ENCODE peak calls at places on chromosome 14, in five cellular contexts. I is ovary, V is breast epithelium, M is upper lobe of left lung, J is A673. S is an unnamed sample.

GRCh38 chr14:53391631-53392030 is 238.5 kb upstream of the DDHD1 start:
- DNase-seq in I (no peak), V (no peak), M (no peak), J (peak), S (no peak)

GRCh38 chr14:98226411-98226810 is 1045.6 kb downstream of the BCL11B start:
- DNase-seq in I (no peak), V (no peak), M (no peak), J (no peak), S (no peak)

GRCh38 chr14:33943484-33943883 is 7.4 kb downstream of the EGLN3 start:
- DNase-seq in I (no peak), V (no peak), M (no peak), J (no peak), S (no peak)

GRCh38 chr14:53851394-53852056 is 105.1 kb downstream of the BMP4 start:
- DNase-seq in I (no peak), V (no peak), M (no peak), J (no peak), S (no peak)

GRCh38 chr14:35346738-35347322 is 54.6 kb downstream of the PSMA6 start:
- DNase-seq in I (no peak), V (no peak), M (peak), J (no peak), S (no peak)

GRCh38 chr14:103140316-103141109 is 17.3 kb downstream of the TNFAIP2 start:
- DNase-seq in I (no peak), V (no peak), M (no peak), J (no peak), S (no peak)

GRCh38 chr14:60304509-60304908 is 55.5 kb downstream of the PPM1A start:
- DNase-seq in I (no peak), V (no peak), M (no peak), J (no peak), S (no peak)

GRCh38 chr14:56774503-56774902 is 35.8 kb downstream of the OTX2 start:
- DNase-seq in I (no peak), V (no peak), M (no peak), J (no peak), S (no peak)

GRCh38 chr14:99063620-99064225 is 208.3 kb downstream of the BCL11B start:
- DNase-seq in I (no peak), V (no peak), M (no peak), J (no peak), S (peak)

GRCh38 chr14:22794533-22794932 is 20.7 kb downstream of the SLC7A7 start:
- DNase-seq in I (no peak), V (no peak), M (no peak), J (no peak), S (no peak)

GRCh38 chr14:53780156-53780555 is 176.5 kb downstream of the BMP4 start:
- DNase-seq in I (no peak), V (no peak), M (no peak), J (no peak), S (no peak)

GRCh38 chr14:20428802-20429201 is 7.2 kb downstream of the KLHL33 start:
- DNase-seq in I (no peak), V (no peak), M (no peak), J (no peak), S (no peak)

GRCh38 chr14:74771409-74771808 is 8.3 kb downstream of the YLPM1 start:
- DNase-seq in I (no peak), V (no peak), M (no peak), J (no peak), S (no peak)

GRCh38 chr14:45251912-45252311 is 1.1 kb downstream of the MIS18BP1 start:
- DNase-seq in I (no peak), V (no peak), M (no peak), J (peak), S (no peak)

GRCh38 chr14:37602605-37603453 is 7.4 kb downstream of the TTC6 start:
- DNase-seq in I (no peak), V (no peak), M (no peak), J (no peak), S (no peak)
- H3K4me3 ChIP-seq in I (no peak), V (no peak), M (no peak), J (no peak), S (no peak)

DNA sequence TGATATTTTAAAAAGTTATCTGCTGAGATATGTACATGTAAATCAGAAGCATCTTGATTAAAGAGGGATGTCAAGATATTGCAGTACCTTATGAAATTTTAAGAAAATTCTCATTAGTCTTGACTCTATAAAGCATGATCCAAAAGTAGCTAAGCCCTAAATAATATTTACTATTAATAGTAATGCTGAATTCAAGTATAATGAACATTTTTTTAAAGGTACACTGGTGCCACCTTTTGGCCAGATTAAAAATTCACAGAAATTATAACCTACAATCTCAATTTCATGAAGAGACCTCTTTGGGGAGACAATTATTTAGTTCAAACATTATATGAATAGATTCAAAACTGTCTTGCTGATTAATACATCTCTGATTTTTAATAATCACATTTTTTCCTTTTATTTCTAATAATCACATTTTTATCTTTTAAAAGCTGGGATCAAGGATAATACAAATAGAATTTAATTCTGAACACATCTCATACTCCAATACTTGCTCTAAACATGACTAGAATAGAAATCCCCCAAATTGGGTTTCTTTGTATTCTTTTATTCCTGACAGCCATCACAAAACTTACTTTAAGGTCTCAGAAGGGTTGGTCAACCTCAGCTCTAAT is 13.4 kb downstream of the AKAP5 start:
- DNase-seq in I (no peak), V (no peak), M (no peak), J (peak), S (no peak)
- TF ChIP-seq CTCF in I (no peak), V (no peak), M (no peak), J (peak), S (no peak)

DNA sequence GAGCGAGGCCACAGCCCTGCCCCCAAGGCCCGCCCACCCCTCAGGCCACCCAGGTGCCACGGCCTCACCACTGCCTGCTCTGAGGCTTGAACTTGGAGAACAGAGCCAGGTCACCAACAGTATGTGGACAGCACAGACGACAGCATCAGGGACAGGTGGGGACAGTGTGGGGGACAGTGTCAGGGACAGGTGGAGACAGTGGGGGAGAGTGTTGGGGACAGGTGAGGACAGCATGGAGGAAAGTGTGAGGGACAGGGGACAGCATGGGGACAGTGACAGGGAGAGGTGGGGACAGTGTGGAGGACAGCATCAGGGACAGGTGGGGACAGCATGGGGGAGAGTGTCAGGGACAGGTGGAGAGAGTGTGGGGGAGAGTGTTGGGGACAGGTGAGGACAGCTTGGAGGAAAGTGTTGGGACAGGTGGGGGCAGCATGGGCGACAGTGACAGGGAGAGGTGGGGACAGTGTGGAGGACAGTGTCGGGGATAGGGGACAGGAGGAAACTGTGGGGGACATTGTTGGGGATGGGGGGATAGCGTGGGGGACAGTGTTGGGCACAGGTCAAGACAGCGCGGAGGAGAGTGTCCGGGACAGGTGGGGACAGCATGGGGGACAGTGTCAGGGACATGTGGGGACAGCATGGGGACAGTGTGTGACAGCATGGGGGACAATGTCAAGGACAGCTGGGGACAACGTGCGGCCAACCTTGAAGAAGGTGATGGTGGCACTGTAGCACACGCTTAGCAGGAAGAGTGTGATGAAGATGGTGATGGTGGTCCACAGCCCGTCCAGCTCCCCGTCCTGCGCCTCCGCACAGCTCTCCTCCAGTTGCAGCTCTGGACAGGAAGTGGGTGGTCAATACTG is 114.9 kb downstream of the TMEM121 start:
- DNase-seq in I (no peak), V (no peak), M (peak), J (no peak), S (no peak)
- H3K27ac ChIP-seq in I (no peak), V (no peak), M (no peak), J (no peak), S (no peak)

GRCh38 chr14:67187826-67188225 is 1.4 kb upstream of the GARIN2 start:
- DNase-seq in I (no peak), V (no peak), M (peak), J (no peak), S (no peak)

GRCh38 chr14:67187210-67187609 is 2.0 kb upstream of the GARIN2 start:
- DNase-seq in I (no peak), V (no peak), M (no peak), J (peak), S (no peak)

GRCh38 chr14:67188326-67188725 is 914 bp upstream of the GARIN2 start:
- DNase-seq in I (no peak), V (no peak), M (no peak), J (no peak), S (no peak)

GRCh38 chr14:67186789-67187188 is 2.5 kb upstream of the GARIN2 start:
- DNase-seq in I (no peak), V (no peak), M (no peak), J (peak), S (no peak)

DNA sequence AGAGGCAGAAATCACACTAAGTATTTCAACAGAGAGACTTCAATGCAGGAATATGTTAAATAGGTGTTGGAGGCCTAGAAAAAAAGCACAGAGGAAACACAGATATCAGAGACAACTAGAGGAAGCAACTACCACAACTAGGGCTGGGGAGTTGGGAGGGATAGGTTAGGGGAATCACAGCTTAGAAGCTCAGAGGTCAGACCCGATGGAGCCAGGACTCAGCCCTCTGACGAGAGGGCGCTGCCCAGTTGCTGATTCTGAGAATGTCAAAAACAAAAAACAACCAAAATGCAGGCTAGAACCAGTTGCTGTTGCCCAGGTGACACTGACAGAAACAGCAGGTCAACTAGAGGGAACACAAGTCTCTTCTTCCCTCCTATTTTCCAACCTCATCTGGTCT is 2.9 kb upstream of the GARIN2 start:
- DNase-seq in I (no peak), V (no peak), M (no peak), J (no peak), S (no peak)
- H3K4me3 ChIP-seq in I (no peak), V (no peak), M (no peak), J (no peak), S (no peak)

GRCh38 chr14:30064454-30064853 is 136.8 kb upstream of the PRKD1 start:
- DNase-seq in I (no peak), V (no peak), M (no peak), J (no peak), S (no peak)
- TF ChIP-seq CTCF in I (no peak), V (no peak), M (no peak), J (no peak), S (no peak)

GRCh38 chr14:29926701-29927595 is 699 bp downstream of the PRKD1 start:
- DNase-seq in I (peak), V (no peak), M (peak), J (peak), S (peak)

GRCh38 chr14:29925106-29925722 is 2.4 kb downstream of the PRKD1 start:
- DNase-seq in I (no peak), V (no peak), M (no peak), J (no peak), S (no peak)

GRCh38 chr14:29927596-29928341 is at the start of gene PRKD1:
- DNase-seq in I (peak), V (no peak), M (peak), J (peak), S (peak)

GRCh38 chr14:29925736-29926135 is 1.9 kb downstream of the PRKD1 start:
- DNase-seq in I (no peak), V (no peak), M (no peak), J (no peak), S (no peak)

DNA sequence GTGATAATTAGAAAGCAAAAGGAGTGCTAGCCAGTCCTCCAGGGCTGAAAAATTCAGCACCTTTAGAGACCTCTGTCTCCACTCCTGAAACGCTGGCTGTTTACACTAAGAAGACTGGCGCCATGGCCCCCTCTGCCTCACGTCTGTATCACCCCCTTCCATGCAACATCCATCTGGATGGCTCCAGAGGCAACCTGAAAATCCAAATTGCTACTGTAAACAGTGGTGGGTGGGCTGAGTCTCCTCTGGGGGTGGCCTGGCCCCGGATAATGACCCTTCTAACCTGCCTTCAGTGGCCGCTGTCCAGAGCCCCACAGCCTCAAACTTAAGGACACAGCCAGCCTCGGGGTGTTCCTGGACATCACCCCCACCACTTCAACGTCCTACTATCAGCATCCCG is 1.4 kb downstream of the PRKD1 start:
- DNase-seq in I (no peak), V (no peak), M (no peak), J (no peak), S (no peak)
- H3K27ac ChIP-seq in I (no peak), V (no peak), M (no peak), J (peak), S (no peak)

GRCh38 chr14:73633517-73634332 is 11.1 kb upstream of the DNAL1 start:
- DNase-seq in I (peak), V (peak), M (peak), J (peak), S (peak)
- H3K4me3 ChIP-seq in I (peak), V (peak), M (peak), J (peak), S (peak)

S was measured in coronary artery.